ENCODE peak calls at places on chromosomes 13 and 19, in eight cellular contexts. S is foreskin keratinocyte, L is dorsolateral prefrontal cortex, I is breast epithelium, Z is endothelial cell, P is fibroblast of lung, B is cardiac muscle cell, C is heart right ventricle. X is an unnamed sample.

GRCh38 chr13:41311607-41312500 is 787 bp downstream of the NAA16 start:
- DNase-seq in S (no peak), L (no peak), I (no peak), Z (peak), P (peak), B (peak), C (peak), X (peak)

GRCh38 chr19:2726904-2727639 is 5.9 kb upstream of the DIRAS1 start:
- DNase-seq in S (no peak), L (no peak), I (no peak), Z (no peak), P (no peak), B (peak), C (no peak), X (no peak)

GRCh38 chr19:813359-814107 is 8.2 kb downstream of the PLPPR3 start:
- DNase-seq in S (no peak), L (no peak), I (no peak), Z (no peak), P (no peak), B (no peak), C (no peak), X (no peak)

GRCh38 chr19:9914315-9915207 is 21.8 kb downstream of the OLFM2 start:
- DNase-seq in S (peak), L (peak), I (peak), Z (peak), P (peak), B (peak), C (peak), X (peak)

GRCh38 chr13:85651440-85651839 is 147.8 kb downstream of the SLITRK6 start:
- DNase-seq in S (peak), L (no peak), I (no peak), Z (no peak), P (peak), B (no peak), C (no peak), X (no peak)

GRCh38 chr13:46866150-46866549 is 30.7 kb downstream of the HTR2A start:
- DNase-seq in S (peak), L (no peak), I (no peak), Z (no peak), P (peak), B (peak), C (no peak), X (peak)

GRCh38 chr19:57820599-57820998 is 5.9 kb upstream of the ZNF552 start:
- DNase-seq in S (no peak), L (no peak), I (no peak), Z (no peak), P (no peak), B (no peak), C (no peak), X (no peak)

GRCh38 chr13:23651887-23652286 is 81.7 kb downstream of the TNFRSF19 start:
- DNase-seq in S (no peak), L (no peak), I (no peak), Z (no peak), P (no peak), B (no peak), C (no peak), X (no peak)

GRCh38 chr13:26019881-26020535 is 31.8 kb downstream of the SHISA2 start:
- DNase-seq in S (peak), L (no peak), I (no peak), Z (no peak), P (peak), B (no peak), C (no peak), X (no peak)

GRCh38 chr13:27853345-27853744 is 61.1 kb downstream of the GSX1 start:
- DNase-seq in S (no peak), L (no peak), I (no peak), Z (no peak), P (no peak), B (no peak), C (no peak), X (no peak)

GRCh38 chr13:27852491-27852890 is 60.2 kb downstream of the GSX1 start:
- DNase-seq in S (no peak), L (no peak), I (no peak), Z (no peak), P (no peak), B (no peak), C (no peak), X (no peak)

GRCh38 chr13:27853871-27854270 is 61.6 kb downstream of the GSX1 start:
- DNase-seq in S (no peak), L (no peak), I (no peak), Z (no peak), P (no peak), B (no peak), C (no peak), X (no peak)

GRCh38 chr13:27855381-27855780 is 63.1 kb downstream of the GSX1 start:
- DNase-seq in S (no peak), L (no peak), I (no peak), Z (no peak), P (no peak), B (no peak), C (no peak), X (no peak)

GRCh38 chr13:27854606-27855005 is 62.3 kb downstream of the GSX1 start:
- DNase-seq in S (no peak), L (no peak), I (no peak), Z (no peak), P (no peak), B (no peak), C (no peak), X (no peak)
- TF ChIP-seq CTCF in S (no peak), L (no peak), I (no peak), Z (no peak), P (no peak), B (no peak), C (no peak), X (no peak)

GRCh38 chr19:35306473-35307246 is 14.7 kb downstream of the MAG start:
- DNase-seq in S (no peak), L (no peak), I (no peak), Z (peak), P (no peak), B (no peak), C (no peak), X (no peak)
- TF ChIP-seq CTCF in S (peak), L (no peak), I (no peak), Z (no peak), P (no peak), B (peak), C (no peak), X (no peak)

GRCh38 chr13:93169980-93170379 is 56.6 kb upstream of the GPC6 start:
- DNase-seq in S (peak), L (no peak), I (no peak), Z (no peak), P (peak), B (no peak), C (no peak), X (no peak)

GRCh38 chr13:93174260-93174659 is 52.3 kb upstream of the GPC6 start:
- DNase-seq in S (no peak), L (no peak), I (no peak), Z (no peak), P (no peak), B (no peak), C (no peak), X (no peak)

GRCh38 chr13:93173656-93174055 is 53.0 kb upstream of the GPC6 start:
- DNase-seq in S (no peak), L (no peak), I (no peak), Z (no peak), P (peak), B (no peak), C (no peak), X (no peak)

DNA sequence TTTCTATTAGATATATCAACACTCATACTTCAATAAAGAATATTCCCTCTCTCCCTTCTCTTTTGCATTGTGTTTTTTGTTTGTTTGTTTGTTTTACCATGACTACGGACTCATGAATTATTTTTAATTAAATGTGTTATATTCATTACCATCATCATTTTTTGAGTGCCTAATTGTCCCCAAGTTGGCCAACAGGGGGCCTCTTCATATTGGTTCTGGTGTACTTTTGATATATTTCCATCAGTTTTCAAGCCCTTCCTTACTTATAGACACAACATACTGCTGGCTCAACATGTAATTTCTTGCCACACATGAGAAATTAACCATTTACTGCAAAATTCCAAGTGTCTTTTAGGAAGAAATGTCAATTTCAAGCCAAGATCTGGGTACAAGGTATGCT is 54.5 kb upstream of the GPC6 start:
- DNase-seq in S (no peak), L (no peak), I (no peak), Z (peak), P (no peak), B (no peak), C (no peak), X (no peak)
- TF ChIP-seq CTCF in S (peak), L (no peak), I (no peak), Z (peak), P (no peak), B (no peak), C (no peak), X (peak)

GRCh38 chr19:19663292-19664120 is at the start of gene ATP13A1:
- DNase-seq in S (peak), L (peak), I (peak), Z (peak), P (peak), B (peak), C (peak), X (peak)
- TF ChIP-seq CTCF in S (peak), L (peak), I (no peak), Z (no peak), P (no peak), B (no peak), C (peak), X (no peak)

GRCh38 chr13:112346173-112346898 is 29.8 kb upstream of the SPACA7 start:
- DNase-seq in S (no peak), L (no peak), I (no peak), Z (peak), P (no peak), B (peak), C (no peak), X (peak)
- TF ChIP-seq CTCF in S (no peak), L (no peak), I (no peak), Z (no peak), P (no peak), B (no peak), C (no peak), X (no peak)

GRCh38 chr19:7489609-7490044 is 792 bp upstream of the PEX11G start:
- DNase-seq in S (no peak), L (no peak), I (no peak), Z (no peak), P (no peak), B (no peak), C (no peak), X (no peak)

GRCh38 chr19:7492142-7493055 is 3.6 kb upstream of the PEX11G start:
- DNase-seq in S (no peak), L (no peak), I (no peak), Z (no peak), P (no peak), B (no peak), C (no peak), X (no peak)

GRCh38 chr19:7483720-7484201 is 5.1 kb downstream of the PEX11G start:
- DNase-seq in S (no peak), L (peak), I (no peak), Z (no peak), P (no peak), B (no peak), C (no peak), X (no peak)

GRCh38 chr19:7486923-7487322 is 1.9 kb downstream of the PEX11G start:
- DNase-seq in S (no peak), L (no peak), I (no peak), Z (no peak), P (no peak), B (no peak), C (no peak), X (no peak)

DNA sequence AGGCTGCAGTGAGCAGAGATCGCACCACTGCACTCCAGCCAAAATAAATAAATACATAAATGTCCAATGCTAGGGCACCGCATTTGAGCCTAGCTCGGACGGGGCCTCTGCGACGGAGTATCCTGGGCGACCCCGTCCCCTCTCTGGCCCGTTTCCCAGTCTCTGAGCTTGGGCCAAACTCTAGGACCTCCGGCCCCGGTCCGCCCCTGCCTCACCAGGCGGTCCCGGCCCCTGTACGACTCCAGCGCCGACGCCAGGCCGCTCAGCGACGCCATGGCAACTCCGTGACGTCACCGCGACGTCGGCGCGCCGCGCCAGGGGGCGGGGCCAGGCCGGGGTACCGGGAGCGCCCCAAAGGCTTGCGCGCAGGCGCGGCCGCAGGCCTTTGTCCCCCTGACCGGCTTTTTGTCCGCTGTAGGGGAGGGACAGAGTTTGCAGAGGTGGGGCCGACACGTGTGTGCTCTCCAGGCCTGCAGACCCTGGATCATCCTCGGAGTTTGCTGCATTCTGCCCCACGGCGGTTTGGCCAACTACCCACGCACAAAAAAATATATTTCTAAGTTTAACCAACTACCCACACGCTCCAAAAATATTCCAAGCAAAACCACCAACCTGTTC is at the start of gene PEX11G:
- DNase-seq in S (no peak), L (peak), I (peak), Z (peak), P (peak), B (peak), C (peak), X (peak)
- TF ChIP-seq CTCF in S (peak), L (no peak), I (no peak), Z (no peak), P (no peak), B (no peak), C (no peak), X (no peak)

GRCh38 chr13:51070005-51070649 is 40.9 kb downstream of the C13orf42 start:
- DNase-seq in S (peak), L (peak), I (peak), Z (peak), P (peak), B (peak), C (peak), X (peak)
- TF ChIP-seq CTCF in S (peak), L (peak), I (peak), Z (peak), P (peak), B (peak), C (peak), X (peak)

GRCh38 chr13:49549289-49549688 is 36.1 kb downstream of the RCBTB1 start:
- DNase-seq in S (no peak), L (no peak), I (no peak), Z (no peak), P (no peak), B (no peak), C (no peak), X (no peak)
- TF ChIP-seq CTCF in S (peak), L (no peak), I (no peak), Z (no peak), P (no peak), B (no peak), C (no peak), X (no peak)

DNA sequence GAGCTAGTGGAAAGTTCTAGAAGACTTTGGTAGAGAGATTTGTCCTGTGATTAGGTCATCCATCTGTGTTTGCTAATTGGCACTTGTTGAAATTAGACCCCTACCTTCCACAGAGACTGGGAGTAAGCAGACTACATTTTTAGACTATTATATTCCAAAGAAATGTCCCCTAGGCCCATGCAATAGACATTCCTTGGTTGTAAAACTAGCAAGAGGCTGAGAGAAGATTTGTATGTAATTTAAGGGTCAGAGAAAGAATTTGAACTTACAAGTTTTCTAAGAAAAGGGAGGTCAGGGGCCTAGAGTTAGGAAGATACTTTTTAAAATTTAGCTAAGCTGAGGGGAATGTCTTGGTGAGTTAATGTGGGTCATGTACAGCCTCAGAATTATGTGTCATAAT is 470.7 kb upstream of the SLITRK1 start:
- DNase-seq in S (no peak), L (no peak), I (no peak), Z (no peak), P (peak), B (no peak), C (no peak), X (no peak)
- TF ChIP-seq CTCF in S (no peak), L (no peak), I (no peak), Z (no peak), P (no peak), B (no peak), C (no peak), X (no peak)

X was measured in mesothelial cell of epicardium.